ENCODE peak calls at places on chromosomes 16 and 17, in ten cellular contexts. P is bronchial epithelial cell, C is breast epithelium, W is gastrocnemius medialis, X is lung, M is AG09309, B is Caco-2, G is upper lobe of right lung, V is ovary, Z is mammary epithelial cell. Q is an unnamed sample.

GRCh38 chr17:42767512-42767911 is 5.7 kb upstream of the VPS25 start:
- DNase-seq in G (no peak), P (no peak), W (no peak), M (no peak), X (no peak), V (no peak), Z (no peak), C (no peak), B (no peak), Q (no peak)

GRCh38 chr17:65515959-65516948 is 45.2 kb downstream of the AXIN2 start:
- DNase-seq in P (no peak), B (peak), M (no peak), V (no peak), C (peak), X (peak), G (no peak), W (no peak), Z (no peak), Q (no peak)

GRCh38 chr16:56625140-56625942 is at the start of gene MT1E:
- DNase-seq in G (peak), Z (peak), V (peak), M (peak), W (peak), B (no peak), P (peak), X (peak), C (peak), Q (peak)

GRCh38 chr17:50426814-50427787 is 1.1 kb downstream of the ACSF2 start:
- DNase-seq in B (peak), C (no peak), X (peak), G (no peak), W (peak), P (peak), V (peak), M (no peak), Z (peak), Q (peak)

GRCh38 chr16:89343501-89344291 is 126.2 kb downstream of the ZNF778 start:
- DNase-seq in X (no peak), P (peak), G (peak), B (no peak), V (no peak), W (no peak), C (no peak), Z (peak), M (no peak), Q (peak)

GRCh38 chr17:82956726-82957468 is 117.1 kb upstream of the ZNF750 start:
- DNase-seq in X (no peak), M (no peak), P (no peak), Z (no peak), W (no peak), C (no peak), G (peak), B (peak), V (peak), Q (no peak)

GRCh38 chr17:69300222-69300621 is 26.7 kb downstream of the ABCA5 start:
- DNase-seq in X (no peak), P (no peak), M (no peak), C (no peak), G (no peak), B (no peak), W (peak), Z (no peak), V (no peak), Q (no peak)

GRCh38 chr17:72719206-72719581 is 373.3 kb downstream of the SLC39A11 start:
- DNase-seq in G (no peak), P (no peak), V (no peak), B (no peak), X (no peak), M (no peak), C (no peak), Z (no peak), W (no peak), Q (no peak)

GRCh38 chr17:29376667-29377268 is 13.4 kb upstream of the TAOK1 start:
- DNase-seq in Z (peak), P (peak), B (no peak), V (no peak), C (no peak), G (no peak), M (peak), X (no peak), W (no peak), Q (peak)

GRCh38 chr16:27289669-27290068 is 21.1 kb upstream of the NSMCE1 start:
- DNase-seq in W (no peak), M (no peak), Z (no peak), X (no peak), V (no peak), P (no peak), C (no peak), B (no peak), G (no peak), Q (no peak)

GRCh38 chr17:2309338-2310143 is 5.8 kb downstream of the SRR start:
- DNase-seq in V (no peak), X (no peak), G (no peak), M (no peak), B (no peak), Z (no peak), P (no peak), W (no peak), C (no peak), Q (no peak)

GRCh38 chr17:73564856-73565255 is 79.4 kb downstream of the SDK2 start:
- DNase-seq in X (no peak), V (no peak), G (no peak), C (peak), B (no peak), W (no peak), M (no peak), P (no peak), Z (no peak), Q (no peak)

GRCh38 chr16:81261049-81261648 is 22.7 kb downstream of the BCO1 start:
- DNase-seq in Z (no peak), G (no peak), P (peak), M (no peak), C (no peak), V (no peak), W (no peak), B (no peak), X (no peak), Q (peak)

GRCh38 chr17:81368161-81368560 is 27.1 kb upstream of the BAHCC1 start:
- DNase-seq in C (no peak), M (no peak), Z (no peak), W (no peak), X (no peak), B (no peak), V (no peak), P (no peak), G (no peak), Q (no peak)

GRCh38 chr16:57818377-57819055 is 16.2 kb upstream of the KIFC3 start:
- DNase-seq in B (no peak), X (no peak), G (no peak), W (no peak), C (no peak), V (no peak), P (no peak), Z (no peak), M (no peak), Q (no peak)

GRCh38 chr17:2059125-2059836 is 4.4 kb downstream of the HIC1 start:
- DNase-seq in B (no peak), P (no peak), Z (no peak), X (no peak), M (no peak), V (peak), C (no peak), W (no peak), G (no peak), Q (no peak)

GRCh38 chr16:65975049-65975708 is 391.3 kb upstream of the CDH5 start:
- DNase-seq in W (no peak), P (peak), B (no peak), X (no peak), C (no peak), V (no peak), G (no peak), M (peak), Z (peak), Q (peak)

GRCh38 chr17:65055708-65056638 is 567 bp downstream of the GNA13 start:
- DNase-seq in G (peak), V (peak), C (peak), B (peak), Z (peak), P (no peak), X (peak), M (no peak), W (peak), Q (peak)

GRCh38 chr17:61422116-61422799 is 22.6 kb downstream of the TBX2 start:
- DNase-seq in C (no peak), G (no peak), Z (peak), M (no peak), V (no peak), B (no peak), X (no peak), P (peak), W (no peak), Q (no peak)

GRCh38 chr17:46194393-46195216 is 1.4 kb upstream of the KANSL1 start:
- DNase-seq in X (no peak), G (no peak), M (no peak), C (no peak), P (peak), V (no peak), Z (no peak), W (no peak), B (no peak), Q (peak)

GRCh38 chr17:42779942-42780815 is at the start of gene WNK4:
- DNase-seq in Z (no peak), P (no peak), M (no peak), V (no peak), W (no peak), G (no peak), B (peak), X (no peak), C (no peak), Q (no peak)

GRCh38 chr17:3256575-3256974 is 41.6 kb downstream of the OR3A1 start:
- DNase-seq in W (no peak), B (no peak), Z (no peak), M (no peak), P (no peak), X (no peak), G (no peak), C (no peak), V (no peak), Q (no peak)

GRCh38 chr17:57480438-57481196 is 224.3 kb downstream of the MSI2 start:
- DNase-seq in C (peak), P (peak), M (peak), V (no peak), Z (peak), B (no peak), W (peak), G (no peak), X (no peak), Q (peak)

GRCh38 chr17:57478433-57478832 is 222.1 kb downstream of the MSI2 start:
- DNase-seq in M (no peak), V (peak), Z (no peak), W (no peak), B (no peak), P (no peak), C (no peak), X (no peak), G (no peak), Q (no peak)

GRCh38 chr17:57475786-57476185 is 219.5 kb downstream of the MSI2 start:
- DNase-seq in C (no peak), M (no peak), B (no peak), Z (no peak), W (no peak), X (no peak), V (no peak), P (no peak), G (no peak), Q (no peak)

GRCh38 chr17:57478851-57479250 is 222.5 kb downstream of the MSI2 start:
- DNase-seq in V (no peak), X (no peak), Z (no peak), P (no peak), W (no peak), C (no peak), G (no peak), M (no peak), B (no peak), Q (no peak)

GRCh38 chr17:57477483-57478357 is 221.4 kb downstream of the MSI2 start:
- DNase-seq in W (no peak), P (no peak), B (no peak), V (peak), M (no peak), X (no peak), C (no peak), Z (no peak), G (no peak), Q (no peak)
- TF ChIP-seq CTCF in W (no peak), P (no peak), B (no peak), V (no peak), M (no peak), X (no peak), C (no peak), Z (no peak), G (no peak), Q (no peak)

GRCh38 chr16:567362-568256 is 804 bp downstream of the NHLRC4 start:
- DNase-seq in G (no peak), V (no peak), P (no peak), M (no peak), X (no peak), C (no peak), W (no peak), B (no peak), Z (no peak), Q (no peak)
- H3K4me3 ChIP-seq in G (peak), V (no peak), P (no peak), M (no peak), X (no peak), C (peak), W (peak), B (no peak), Z (no peak), Q (no peak)

GRCh38 chr16:53372942-53373871 is 61.1 kb upstream of the RBL2 start:
- DNase-seq in G (peak), Z (peak), W (no peak), C (peak), P (peak), X (peak), M (no peak), V (no peak), B (peak), Q (peak)
- TF ChIP-seq CTCF in G (no peak), Z (no peak), W (no peak), C (no peak), P (no peak), X (no peak), M (no peak), V (no peak), B (peak), Q (no peak)

GRCh38 chr17:34237458-34237857 is 17.6 kb upstream of the CCL2 start:
- DNase-seq in M (no peak), B (no peak), W (no peak), V (no peak), P (no peak), X (no peak), Z (no peak), G (no peak), C (no peak), Q (no peak)

GRCh38 chr17:34235389-34236028 is 19.6 kb upstream of the CCL2 start:
- DNase-seq in V (peak), G (no peak), Z (no peak), C (peak), W (peak), P (no peak), X (no peak), M (no peak), B (peak), Q (no peak)

GRCh38 chr17:34234616-34235015 is 20.5 kb upstream of the CCL2 start:
- DNase-seq in X (no peak), G (no peak), C (no peak), B (no peak), W (no peak), M (no peak), P (no peak), V (no peak), Z (no peak), Q (no peak)

GRCh38 chr17:34241062-34241461 is 14.0 kb upstream of the CCL2 start:
- DNase-seq in B (no peak), C (no peak), X (no peak), Z (no peak), W (peak), V (peak), G (no peak), M (no peak), P (no peak), Q (no peak)

GRCh38 chr17:34236341-34236892 is 18.7 kb upstream of the CCL2 start:
- DNase-seq in G (no peak), P (no peak), Z (no peak), B (no peak), X (no peak), W (no peak), V (no peak), M (no peak), C (no peak), Q (no peak)
- H3K4me3 ChIP-seq in G (no peak), P (no peak), Z (no peak), B (no peak), X (no peak), W (no peak), V (no peak), M (no peak), C (no peak), Q (no peak)

GRCh38 chr17:5437721-5438317 is 1.1 kb downstream of the C1QBP start:
- DNase-seq in G (no peak), M (no peak), P (peak), B (no peak), Z (peak), C (no peak), X (no peak), W (no peak), V (no peak), Q (peak)

GRCh38 chr17:5438716-5439445 is at the start of gene C1QBP:
- DNase-seq in P (peak), Z (peak), B (peak), G (peak), C (peak), W (peak), V (peak), M (peak), X (peak), Q (peak)

GRCh38 chr17:5434984-5435383 is 4.0 kb downstream of the C1QBP start:
- DNase-seq in G (no peak), Z (no peak), X (no peak), V (no peak), P (no peak), B (no peak), W (no peak), C (no peak), M (no peak), Q (no peak)

GRCh38 chr17:5443728-5444127 is 4.8 kb upstream of the C1QBP start:
- DNase-seq in P (no peak), C (no peak), W (no peak), B (no peak), G (no peak), X (no peak), M (no peak), Z (no peak), V (no peak), Q (no peak)

DNA sequence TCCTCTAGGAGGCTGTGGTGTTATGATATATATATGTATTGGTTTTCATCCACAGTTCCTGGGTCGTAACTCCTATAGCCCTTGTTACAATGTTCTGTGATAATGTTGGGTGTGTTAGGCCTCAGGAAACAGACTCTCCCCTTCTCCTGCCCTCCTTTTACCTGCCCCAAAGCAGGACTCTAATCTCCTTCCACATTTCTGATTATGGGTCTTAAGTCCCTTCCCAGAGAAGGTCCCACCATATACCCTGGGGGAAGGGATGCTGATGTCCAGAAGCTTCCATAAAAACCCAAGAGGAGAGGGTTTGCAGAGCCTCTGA is 450 bp upstream of the C1QBP start:
- DNase-seq in B (no peak), M (no peak), Z (no peak), W (no peak), P (no peak), V (no peak), C (no peak), X (no peak), G (no peak), Q (no peak)
- TF ChIP-seq CTCF in B (no peak), M (no peak), Z (no peak), W (peak), P (no peak), V (no peak), C (peak), X (no peak), G (peak), Q (no peak)

DNA sequence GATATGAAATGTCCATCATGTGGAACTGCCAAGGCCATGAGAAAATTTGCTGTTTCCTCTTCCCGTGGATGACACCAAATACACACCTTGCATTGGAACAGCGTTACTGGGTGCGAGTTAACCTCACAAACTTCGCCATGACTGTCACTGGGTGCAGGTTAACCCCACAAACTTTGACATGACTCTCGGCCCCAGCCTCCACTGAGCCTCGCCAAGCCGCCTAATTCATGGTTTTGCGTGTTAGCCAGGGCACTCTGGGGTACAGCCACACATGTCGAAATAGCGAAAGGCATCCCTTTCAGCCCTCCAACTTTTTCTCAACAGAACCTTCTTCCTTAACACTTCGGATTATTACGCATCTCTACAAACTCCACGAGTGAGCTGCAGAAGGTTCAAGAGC is 10.6 kb upstream of the KCTD5 start:
- DNase-seq in Z (no peak), W (no peak), C (no peak), G (no peak), X (no peak), M (no peak), P (no peak), B (no peak), V (no peak), Q (no peak)
- H3K4me3 ChIP-seq in Z (no peak), W (no peak), C (no peak), G (no peak), X (no peak), M (no peak), P (no peak), B (no peak), V (no peak), Q (peak)